ENCODE peak calls at places on chromosomes 4 and X, in eight cellular contexts. V is neural progenitor cell; A is posterior vena cava; B is CD4-positive, alpha-beta T cell; E is fibroblast of the conjunctiva; Z is T-helper 2 cell; Q is mesendoderm; S is substantia nigra. P is an unnamed sample.

GRCh38 chrX:41963348-41963747 is 40.0 kb upstream of the CASK start:
- DNase-seq in V (no peak), A (no peak), B (no peak), E (no peak), Z (no peak), Q (no peak), S (no peak), P (no peak)

GRCh38 chr4:54077812-54078211 is 13.4 kb upstream of the CHIC2 start:
- DNase-seq in V (no peak), A (no peak), B (no peak), E (no peak), Z (no peak), Q (no peak), S (no peak), P (no peak)

GRCh38 chrX:23380581-23380980 is 45.9 kb downstream of the PTCHD1 start:
- DNase-seq in V (no peak), A (no peak), B (no peak), E (no peak), Z (no peak), Q (peak; percentile 80), S (no peak), P (no peak)

GRCh38 chrX:42098897-42099296 is 175.5 kb upstream of the CASK start:
- DNase-seq in V (no peak), A (no peak), B (no peak), E (no peak), Z (no peak), Q (no peak), S (no peak), P (no peak)

GRCh38 chrX:17377047-17377692 is 2.2 kb downstream of the NHS start:
- DNase-seq in V (peak; percentile 69), A (peak; percentile 82), B (no peak), E (no peak), Z (peak; percentile 29), Q (peak; percentile 81), S (no peak), P (no peak)

GRCh38 chrX:14753436-14753835 is 119.4 kb downstream of the FANCB start:
- DNase-seq in V (peak; percentile 11), A (no peak), B (no peak), E (no peak), Z (no peak), Q (peak; percentile 68), S (no peak), P (no peak)

GRCh38 chr4:76691767-76692689 is 205.9 kb downstream of the SOWAHB start:
- DNase-seq in V (no peak), A (no peak), B (no peak), E (no peak), Z (no peak), Q (no peak), S (no peak), P (no peak)

GRCh38 chrX:103431316-103431715 is 55.0 kb downstream of the BEX3 start:
- DNase-seq in V (no peak), A (no peak), B (no peak), E (no peak), Z (no peak), Q (no peak), S (no peak), P (no peak)

GRCh38 chr4:57132746-57133142 is 22.6 kb upstream of the IGFBP7 start:
- DNase-seq in V (no peak), A (no peak), B (no peak), E (no peak), Z (no peak), Q (no peak), S (no peak), P (no peak)

GRCh38 chr4:76504613-76505465 is 69.8 kb downstream of the SHROOM3 start:
- DNase-seq in V (peak; percentile 53), A (no peak), B (no peak), E (peak; percentile 39), Z (peak; percentile 46), Q (peak; percentile 62), S (no peak), P (no peak)

GRCh38 chrX:46715521-46715920 is 43.4 kb downstream of the SLC9A7 start:
- DNase-seq in V (no peak), A (no peak), B (no peak), E (no peak), Z (peak; percentile 39), Q (no peak), S (no peak), P (no peak)

GRCh38 chr4:44120646-44121045 is 328.0 kb downstream of the KCTD8 start:
- DNase-seq in V (no peak), A (no peak), B (no peak), E (no peak), Z (no peak), Q (no peak), S (no peak), P (no peak)

GRCh38 chr4:8912089-8912455 is 40.4 kb upstream of the HMX1 start:
- DNase-seq in V (no peak), A (no peak), B (no peak), E (no peak), Z (no peak), Q (no peak), S (no peak), P (no peak)

GRCh38 chr4:26753642-26754041 is 107.0 kb upstream of the STIM2 start:
- DNase-seq in V (no peak), A (peak; percentile 65), B (no peak), E (peak; percentile 8), Z (no peak), Q (no peak), S (no peak), P (no peak)

GRCh38 chrX:65195621-65196020 is 219.4 kb upstream of the ZC4H2 start:
- DNase-seq in V (no peak), A (no peak), B (no peak), E (no peak), Z (no peak), Q (peak; percentile 58), S (no peak), P (no peak)

GRCh38 chrX:115047715-115048114 is 30.3 kb upstream of the IL13RA2 start:
- DNase-seq in V (no peak), A (no peak), B (no peak), E (no peak), Z (no peak), Q (no peak), S (no peak), P (no peak)

GRCh38 chrX:69305333-69306062 is 140.2 kb upstream of the PJA1 start:
- DNase-seq in V (peak; percentile 89), A (no peak), B (no peak), E (no peak), Z (no peak), Q (peak; percentile 87), S (no peak), P (peak; percentile 1)

GRCh38 chr4:143616771-143617170 is 83.7 kb downstream of the FREM3 start:
- DNase-seq in V (no peak), A (no peak), B (no peak), E (no peak), Z (peak; percentile 87), Q (no peak), S (no peak), P (no peak)

GRCh38 chrX:110847334-110847733 is 51.7 kb upstream of the CHRDL1 start:
- DNase-seq in V (peak; percentile 77), A (no peak), B (no peak), E (peak; percentile 49), Z (peak; percentile 30), Q (peak; percentile 54), S (no peak), P (peak; percentile 4)

GRCh38 chr4:6937748-6938147 is 28.1 kb downstream of the TBC1D14 start:
- DNase-seq in V (no peak), A (no peak), B (no peak), E (no peak), Z (no peak), Q (no peak), S (no peak), P (no peak)

GRCh38 chr4:6549890-6550620 is 24.9 kb upstream of the MAN2B2 start:
- DNase-seq in V (no peak), A (no peak), B (no peak), E (no peak), Z (no peak), Q (no peak), S (no peak), P (no peak)

GRCh38 chrX:120365320-120365719 is 3.4 kb downstream of the ATP1B4 start:
- DNase-seq in V (peak; percentile 68), A (no peak), B (peak; percentile 36), E (no peak), Z (peak; percentile 37), Q (peak; percentile 29), S (peak; percentile 2), P (peak; percentile 1)

GRCh38 chr4:141497627-141498026 is 138.8 kb upstream of the IL15 start:
- DNase-seq in V (no peak), A (no peak), B (no peak), E (no peak), Z (peak; percentile 11), Q (no peak), S (no peak), P (no peak)

GRCh38 chr4:184288451-184289178 is 70.9 kb upstream of the ENPP6 start:
- DNase-seq in V (no peak), A (no peak), B (no peak), E (no peak), Z (peak; percentile 83), Q (no peak), S (no peak), P (no peak)

GRCh38 chr4:99763635-99764101 is 53.0 kb upstream of the DAPP1 start:
- DNase-seq in V (no peak), A (no peak), B (no peak), E (peak; percentile 89), Z (no peak), Q (peak; percentile 3), S (no peak), P (no peak)

GRCh38 chr4:13876940-13877339 is 249.4 kb upstream of the BOD1L1 start:
- DNase-seq in V (no peak), A (no peak), B (no peak), E (no peak), Z (no peak), Q (no peak), S (no peak), P (no peak)

GRCh38 chrX:102720237-102721168 is at the start of gene GPRASP3:
- DNase-seq in V (peak; percentile 36), A (peak; percentile 92), B (peak; percentile 59), E (peak; percentile 56), Z (peak; percentile 86), Q (peak; percentile 81), S (peak; percentile 19), P (peak; percentile 69)

GRCh38 chr4:61200195-61200990 is at the start of gene ADGRL3:
- DNase-seq in V (peak; percentile 95), A (peak; percentile 83), B (no peak), E (no peak), Z (peak; percentile 16), Q (peak; percentile 94), S (peak; percentile 87), P (peak; percentile 84)

GRCh38 chr4:119693127-119693526 is 64.5 kb upstream of the PDE5A start:
- DNase-seq in V (no peak), A (no peak), B (no peak), E (no peak), Z (no peak), Q (no peak), S (no peak), P (no peak)

GRCh38 chr4:159355456-159355855 is 252.6 kb downstream of the RAPGEF2 start:
- DNase-seq in V (no peak), A (no peak), B (no peak), E (no peak), Z (no peak), Q (no peak), S (no peak), P (no peak)

GRCh38 chrX:39682778-39683177 is 415.0 kb downstream of the BCOR start:
- DNase-seq in V (no peak), A (no peak), B (no peak), E (no peak), Z (no peak), Q (peak; percentile 63), S (no peak), P (no peak)

GRCh38 chrX:63754860-63755579 is 30.0 kb downstream of the ARHGEF9 start:
- DNase-seq in V (peak; percentile 94), A (peak; percentile 97), B (peak; percentile 84), E (peak; percentile 91), Z (peak; percentile 97), Q (peak; percentile 97), S (peak; percentile 34), P (peak; percentile 83)

GRCh38 chrX:17078031-17078730 is 131.7 kb downstream of the REPS2 start:
- DNase-seq in V (no peak), A (no peak), B (no peak), E (peak; percentile 18), Z (no peak), Q (peak; percentile 32), S (no peak), P (no peak)

GRCh38 chr4:3204021-3204431 is 44.9 kb upstream of the MSANTD1 start:
- DNase-seq in V (no peak), A (peak; percentile 88), B (no peak), E (peak; percentile 9), Z (no peak), Q (no peak), S (no peak), P (no peak)

P was measured in anterior cingulate cortex.